ENCODE peak calls at places on chromosomes 5 and 9, in ten cellular contexts. One of them, this sample, is unnamed. For H3K9me3, the result is how much of the 10 kb centered on the place peaks cover.

GRCh38 chr5:151085517-151086031 is 4.7 kb upstream of the TNIP1 start:
- DNase-seq in prostate gland: no peak
- DNase-seq in CD4-positive, alpha-beta T cell: peak
- DNase-seq in breast epithelium: peak
- DNase-seq in psoas muscle: peak
- DNase-seq in heart right ventricle: peak
- DNase-seq in BE2C: no peak
- DNase-seq in MM.1S: no peak
- DNase-seq in uterus: peak
- DNase-seq in spleen: peak
- DNase-seq in this sample: no peak

GRCh38 chr9:112037281-112038016 is 137.6 kb downstream of the SUSD1 start:
- DNase-seq in CD4-positive, alpha-beta T cell: peak
- DNase-seq in uterus: no peak
- DNase-seq in prostate gland: no peak
- DNase-seq in spleen: peak
- DNase-seq in breast epithelium: no peak
- DNase-seq in psoas muscle: no peak
- DNase-seq in heart right ventricle: no peak
- DNase-seq in BE2C: no peak
- DNase-seq in MM.1S: peak
- DNase-seq in this sample: no peak

GRCh38 chr9:136525841-136526499 is 19.9 kb downstream of the NOTCH1 start:
- DNase-seq in breast epithelium: no peak
- DNase-seq in CD4-positive, alpha-beta T cell: no peak
- DNase-seq in uterus: no peak
- DNase-seq in heart right ventricle: no peak
- DNase-seq in BE2C: no peak
- DNase-seq in prostate gland: no peak
- DNase-seq in MM.1S: no peak
- DNase-seq in psoas muscle: peak
- DNase-seq in spleen: no peak
- DNase-seq in this sample: no peak

GRCh38 chr9:92506184-92506857 is 24.0 kb upstream of the ASPN start:
- DNase-seq in uterus: peak
- DNase-seq in breast epithelium: no peak
- DNase-seq in psoas muscle: peak
- DNase-seq in BE2C: no peak
- DNase-seq in spleen: no peak
- DNase-seq in MM.1S: no peak
- DNase-seq in heart right ventricle: no peak
- DNase-seq in CD4-positive, alpha-beta T cell: no peak
- DNase-seq in prostate gland: no peak
- DNase-seq in this sample: peak

GRCh38 chr9:114448706-114449105 is 56.6 kb downstream of the WHRN start:
- DNase-seq in CD4-positive, alpha-beta T cell: no peak
- DNase-seq in BE2C: no peak
- DNase-seq in uterus: no peak
- DNase-seq in heart right ventricle: no peak
- DNase-seq in spleen: no peak
- DNase-seq in MM.1S: no peak
- DNase-seq in psoas muscle: no peak
- DNase-seq in breast epithelium: no peak
- DNase-seq in prostate gland: no peak
- DNase-seq in this sample: peak

GRCh38 chr5:79200573-79201183 is 35.3 kb upstream of the JMY start:
- DNase-seq in prostate gland: no peak
- DNase-seq in BE2C: peak
- DNase-seq in psoas muscle: no peak
- DNase-seq in uterus: no peak
- DNase-seq in heart right ventricle: no peak
- DNase-seq in breast epithelium: no peak
- DNase-seq in MM.1S: peak
- DNase-seq in spleen: no peak
- DNase-seq in CD4-positive, alpha-beta T cell: no peak
- DNase-seq in this sample: peak

GRCh38 chr5:116231288-116231687 is 146.5 kb downstream of the COMMD10 start:
- DNase-seq in breast epithelium: no peak
- DNase-seq in BE2C: no peak
- DNase-seq in heart right ventricle: no peak
- DNase-seq in psoas muscle: no peak
- DNase-seq in CD4-positive, alpha-beta T cell: no peak
- DNase-seq in uterus: no peak
- DNase-seq in MM.1S: no peak
- DNase-seq in spleen: no peak
- DNase-seq in prostate gland: no peak
- DNase-seq in this sample: no peak

GRCh38 chr5:176441921-176442323 is 6.3 kb upstream of the FAF2 start:
- DNase-seq in psoas muscle: no peak
- DNase-seq in BE2C: no peak
- DNase-seq in breast epithelium: no peak
- DNase-seq in spleen: no peak
- DNase-seq in heart right ventricle: no peak
- DNase-seq in CD4-positive, alpha-beta T cell: no peak
- DNase-seq in uterus: no peak
- DNase-seq in MM.1S: no peak
- DNase-seq in prostate gland: no peak
- DNase-seq in this sample: peak

GRCh38 chr5:113325054-113325453 is 109.7 kb downstream of the TSSK1B start:
- DNase-seq in prostate gland: no peak
- DNase-seq in MM.1S: no peak
- DNase-seq in breast epithelium: no peak
- DNase-seq in uterus: no peak
- DNase-seq in BE2C: no peak
- DNase-seq in CD4-positive, alpha-beta T cell: no peak
- DNase-seq in psoas muscle: no peak
- DNase-seq in spleen: no peak
- DNase-seq in heart right ventricle: no peak
- DNase-seq in this sample: no peak

GRCh38 chr5:6333182-6333905 is 45.0 kb downstream of the MED10 start:
- DNase-seq in CD4-positive, alpha-beta T cell: no peak
- DNase-seq in BE2C: no peak
- DNase-seq in spleen: no peak
- DNase-seq in heart right ventricle: no peak
- DNase-seq in breast epithelium: no peak
- DNase-seq in prostate gland: no peak
- DNase-seq in MM.1S: no peak
- DNase-seq in psoas muscle: no peak
- DNase-seq in uterus: no peak
- DNase-seq in this sample: no peak

GRCh38 chr5:149700347-149700746 is 29.8 kb upstream of the PPARGC1B start:
- DNase-seq in MM.1S: no peak
- DNase-seq in breast epithelium: no peak
- DNase-seq in psoas muscle: no peak
- DNase-seq in heart right ventricle: peak
- DNase-seq in BE2C: no peak
- DNase-seq in prostate gland: no peak
- DNase-seq in CD4-positive, alpha-beta T cell: no peak
- DNase-seq in uterus: no peak
- DNase-seq in spleen: no peak
- DNase-seq in this sample: no peak

GRCh38 chr5:38672059-38672791 is 115.8 kb upstream of the LIFR start:
- DNase-seq in uterus: no peak
- DNase-seq in MM.1S: no peak
- DNase-seq in breast epithelium: no peak
- DNase-seq in BE2C: peak
- DNase-seq in spleen: no peak
- DNase-seq in CD4-positive, alpha-beta T cell: no peak
- DNase-seq in heart right ventricle: no peak
- DNase-seq in prostate gland: no peak
- DNase-seq in psoas muscle: no peak
- DNase-seq in this sample: no peak

GRCh38 chr5:166433679-166434078 is 1857.8 kb upstream of the WWC1 start:
- DNase-seq in breast epithelium: no peak
- DNase-seq in prostate gland: no peak
- DNase-seq in uterus: no peak
- DNase-seq in MM.1S: no peak
- DNase-seq in spleen: no peak
- DNase-seq in BE2C: no peak
- DNase-seq in psoas muscle: no peak
- DNase-seq in heart right ventricle: no peak
- DNase-seq in CD4-positive, alpha-beta T cell: no peak
- DNase-seq in this sample: peak

GRCh38 chr9:89922099-89922498 is 317.3 kb downstream of the GADD45G start:
- DNase-seq in MM.1S: no peak
- DNase-seq in uterus: no peak
- DNase-seq in CD4-positive, alpha-beta T cell: no peak
- DNase-seq in BE2C: peak
- DNase-seq in psoas muscle: no peak
- DNase-seq in breast epithelium: no peak
- DNase-seq in prostate gland: no peak
- DNase-seq in spleen: no peak
- DNase-seq in heart right ventricle: no peak
- DNase-seq in this sample: no peak

GRCh38 chr9:18202924-18203323 is 271.0 kb upstream of the ADAMTSL1 start:
- DNase-seq in heart right ventricle: no peak
- DNase-seq in breast epithelium: no peak
- DNase-seq in uterus: no peak
- DNase-seq in prostate gland: no peak
- DNase-seq in BE2C: no peak
- DNase-seq in MM.1S: no peak
- DNase-seq in psoas muscle: no peak
- DNase-seq in CD4-positive, alpha-beta T cell: no peak
- DNase-seq in spleen: no peak
- DNase-seq in this sample: no peak

GRCh38 chr9:18207735-18208134 is 266.2 kb upstream of the ADAMTSL1 start:
- DNase-seq in spleen: no peak
- DNase-seq in CD4-positive, alpha-beta T cell: no peak
- DNase-seq in prostate gland: no peak
- DNase-seq in heart right ventricle: no peak
- DNase-seq in MM.1S: no peak
- DNase-seq in BE2C: no peak
- DNase-seq in uterus: no peak
- DNase-seq in breast epithelium: no peak
- DNase-seq in psoas muscle: no peak
- DNase-seq in this sample: no peak

GRCh38 chr9:18208166-18209059 is 265.5 kb upstream of the ADAMTSL1 start:
- DNase-seq in uterus: peak
- DNase-seq in BE2C: peak
- DNase-seq in MM.1S: peak
- DNase-seq in spleen: no peak
- DNase-seq in heart right ventricle: peak
- DNase-seq in CD4-positive, alpha-beta T cell: no peak
- DNase-seq in psoas muscle: peak
- DNase-seq in breast epithelium: peak
- DNase-seq in prostate gland: peak
- DNase-seq in this sample: no peak
- TF ChIP-seq CTCF in uterus: peak
- TF ChIP-seq CTCF in BE2C: peak
- TF ChIP-seq CTCF in MM.1S: peak
- TF ChIP-seq CTCF in spleen: no peak
- TF ChIP-seq CTCF in heart right ventricle: peak
- TF ChIP-seq CTCF in CD4-positive, alpha-beta T cell: no peak
- TF ChIP-seq CTCF in psoas muscle: no peak
- TF ChIP-seq CTCF in breast epithelium: peak
- TF ChIP-seq CTCF in prostate gland: peak
- TF ChIP-seq CTCF in this sample: peak

GRCh38 chr9:135224286-135224871 is 136.9 kb downstream of the OLFM1 start:
- DNase-seq in uterus: no peak
- DNase-seq in CD4-positive, alpha-beta T cell: no peak
- DNase-seq in prostate gland: peak
- DNase-seq in heart right ventricle: no peak
- DNase-seq in psoas muscle: no peak
- DNase-seq in BE2C: no peak
- DNase-seq in MM.1S: no peak
- DNase-seq in spleen: peak
- DNase-seq in breast epithelium: no peak
- DNase-seq in this sample: peak
- H3K9me3 ChIP-seq in uterus: under half
- H3K9me3 ChIP-seq in CD4-positive, alpha-beta T cell: under half
- H3K9me3 ChIP-seq in prostate gland: under half
- H3K9me3 ChIP-seq in heart right ventricle: under half
- H3K9me3 ChIP-seq in psoas muscle: under half
- H3K9me3 ChIP-seq in BE2C: under half
- H3K9me3 ChIP-seq in MM.1S: under half
- H3K9me3 ChIP-seq in spleen: under half
- H3K9me3 ChIP-seq in breast epithelium: under half
- H3K9me3 ChIP-seq in this sample: under half

DNA sequence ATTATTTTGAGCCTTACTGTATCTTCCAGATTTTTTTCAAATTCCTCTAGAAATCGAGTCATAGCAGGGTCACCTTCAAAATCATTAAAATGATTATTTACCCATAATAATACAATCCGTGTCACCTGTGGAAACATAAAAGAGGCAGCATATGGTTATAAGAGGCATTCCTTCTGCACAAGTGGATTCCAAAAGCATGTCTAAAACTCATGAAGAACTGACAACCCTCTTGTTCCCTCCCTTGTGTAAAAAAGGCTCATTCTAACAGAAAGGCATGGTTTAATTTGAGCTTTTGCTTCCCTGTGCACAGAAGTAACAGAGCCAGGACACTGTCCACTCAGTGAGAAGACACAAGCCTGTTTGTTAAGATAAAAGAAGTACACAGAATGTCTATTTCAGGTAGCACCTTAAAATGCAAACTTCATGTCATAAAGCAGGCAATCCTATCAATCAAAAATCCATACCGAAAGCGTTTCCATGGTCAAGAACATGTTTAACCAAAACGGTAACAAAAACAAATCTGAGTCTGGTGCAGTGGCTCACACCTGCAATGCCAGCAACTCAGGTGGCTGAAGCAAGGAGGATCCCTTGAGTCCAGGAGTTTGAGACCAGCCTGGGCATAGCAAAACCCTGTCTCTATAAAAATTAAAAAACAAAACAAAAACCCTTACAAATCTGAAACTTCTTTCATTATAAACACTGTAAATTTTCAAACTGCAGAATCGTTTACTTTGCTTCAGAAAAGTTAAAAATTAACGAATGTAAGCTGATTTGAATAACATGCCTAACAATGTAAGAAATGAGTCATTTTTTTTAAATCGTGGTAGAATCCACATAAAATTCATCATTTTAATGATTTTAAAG is 139.3 kb downstream of the RAPGEF6 start:
- DNase-seq in BE2C: no peak
- DNase-seq in spleen: no peak
- DNase-seq in psoas muscle: no peak
- DNase-seq in uterus: no peak
- DNase-seq in heart right ventricle: no peak
- DNase-seq in MM.1S: no peak
- DNase-seq in breast epithelium: no peak
- DNase-seq in prostate gland: no peak
- DNase-seq in CD4-positive, alpha-beta T cell: no peak
- DNase-seq in this sample: no peak
- TF ChIP-seq CTCF in BE2C: no peak
- TF ChIP-seq CTCF in spleen: no peak
- TF ChIP-seq CTCF in psoas muscle: no peak
- TF ChIP-seq CTCF in uterus: no peak
- TF ChIP-seq CTCF in heart right ventricle: no peak
- TF ChIP-seq CTCF in MM.1S: no peak
- TF ChIP-seq CTCF in breast epithelium: no peak
- TF ChIP-seq CTCF in prostate gland: no peak
- TF ChIP-seq CTCF in CD4-positive, alpha-beta T cell: no peak
- TF ChIP-seq CTCF in this sample: no peak

DNA sequence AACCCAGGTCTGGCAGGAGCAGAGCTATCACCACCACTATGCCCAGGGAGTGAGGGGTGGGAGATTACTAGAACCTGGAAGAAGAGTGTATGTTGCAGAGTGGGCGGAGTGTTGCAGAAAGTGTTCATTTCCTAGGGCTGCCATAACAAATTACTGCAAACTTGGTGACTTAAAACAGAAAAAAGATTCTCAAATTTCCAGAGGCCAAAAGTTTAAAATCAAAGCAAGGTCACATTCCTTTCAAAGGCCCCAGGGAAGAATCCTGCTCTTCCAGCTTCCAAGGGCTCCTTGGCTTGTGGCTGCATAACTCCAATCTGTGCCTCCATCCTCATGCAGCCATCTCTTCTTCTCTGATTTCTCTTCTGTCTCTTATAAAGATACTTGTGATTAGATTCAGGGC is 30.6 kb upstream of the SPINK4 start:
- DNase-seq in CD4-positive, alpha-beta T cell: no peak
- DNase-seq in uterus: no peak
- DNase-seq in breast epithelium: no peak
- DNase-seq in BE2C: no peak
- DNase-seq in heart right ventricle: no peak
- DNase-seq in psoas muscle: no peak
- DNase-seq in spleen: no peak
- DNase-seq in prostate gland: no peak
- DNase-seq in MM.1S: no peak
- DNase-seq in this sample: no peak
- H3K9me3 ChIP-seq in CD4-positive, alpha-beta T cell: under half
- H3K9me3 ChIP-seq in uterus: under half
- H3K9me3 ChIP-seq in breast epithelium: under half
- H3K9me3 ChIP-seq in BE2C: under half
- H3K9me3 ChIP-seq in heart right ventricle: under half
- H3K9me3 ChIP-seq in psoas muscle: under half
- H3K9me3 ChIP-seq in spleen: under half
- H3K9me3 ChIP-seq in prostate gland: under half
- H3K9me3 ChIP-seq in MM.1S: under half
- H3K9me3 ChIP-seq in this sample: under half

This sample was measured in osteoblast.